ENCODE peak calls at places on chromosomes 4 and X, in six cellular contexts. One of them, this sample, is unnamed.

GRCh38 chr4:8401665-8402064 is 38.9 kb downstream of the ACOX3 start:
- DNase-seq in H1: no peak
- DNase-seq in IMR-90: no peak
- DNase-seq in SK-N-SH: no peak
- DNase-seq in HepG2: no peak
- DNase-seq in A549: no peak
- DNase-seq in this sample: no peak

GRCh38 chrX:68909945-68910344 is 81.1 kb downstream of the EFNB1 start:
- DNase-seq in SK-N-SH: no peak
- DNase-seq in IMR-90: no peak
- DNase-seq in A549: no peak
- DNase-seq in HepG2: no peak
- DNase-seq in H1: no peak
- DNase-seq in this sample: no peak

GRCh38 chrX:13013353-13014110 is 30.9 kb downstream of the FAM9C start:
- DNase-seq in A549: peak
- DNase-seq in HepG2: no peak
- DNase-seq in H1: no peak
- DNase-seq in IMR-90: no peak
- DNase-seq in SK-N-SH: no peak
- DNase-seq in this sample: no peak

GRCh38 chr4:77676842-77677241 is 71.2 kb downstream of the CXCL13 start:
- DNase-seq in H1: no peak
- DNase-seq in A549: no peak
- DNase-seq in HepG2: no peak
- DNase-seq in IMR-90: no peak
- DNase-seq in SK-N-SH: no peak
- DNase-seq in this sample: no peak

GRCh38 chrX:129831486-129831885 is 12.2 kb downstream of the ZDHHC9 start:
- DNase-seq in HepG2: no peak
- DNase-seq in SK-N-SH: no peak
- DNase-seq in A549: no peak
- DNase-seq in IMR-90: no peak
- DNase-seq in H1: no peak
- DNase-seq in this sample: no peak

GRCh38 chr4:165133150-165133549 is 20.5 kb upstream of the TMEM192 start:
- DNase-seq in A549: no peak
- DNase-seq in SK-N-SH: no peak
- DNase-seq in IMR-90: no peak
- DNase-seq in H1: no peak
- DNase-seq in HepG2: no peak
- DNase-seq in this sample: no peak

GRCh38 chrX:48511561-48511960 is 2.8 kb downstream of the PORCN start:
- DNase-seq in A549: peak
- DNase-seq in SK-N-SH: peak
- DNase-seq in HepG2: no peak
- DNase-seq in H1: no peak
- DNase-seq in IMR-90: no peak
- DNase-seq in this sample: no peak

GRCh38 chr4:21410372-21410771 is 538.2 kb downstream of the KCNIP4 start:
- DNase-seq in HepG2: no peak
- DNase-seq in H1: no peak
- DNase-seq in A549: peak
- DNase-seq in IMR-90: no peak
- DNase-seq in SK-N-SH: no peak
- DNase-seq in this sample: no peak

GRCh38 chrX:54447461-54447860 is 7.3 kb downstream of the TSR2 start:
- DNase-seq in HepG2: no peak
- DNase-seq in A549: peak
- DNase-seq in H1: no peak
- DNase-seq in SK-N-SH: no peak
- DNase-seq in IMR-90: no peak
- DNase-seq in this sample: no peak

GRCh38 chr4:163863082-163863481 is 368.6 kb downstream of the TMA16 start:
- DNase-seq in H1: no peak
- DNase-seq in A549: no peak
- DNase-seq in HepG2: no peak
- DNase-seq in IMR-90: no peak
- DNase-seq in SK-N-SH: no peak
- DNase-seq in this sample: no peak
- TF ChIP-seq RFX5 in H1: no peak
- TF ChIP-seq RFX5 in A549: no peak
- TF ChIP-seq RFX5 in HepG2: no peak
- TF ChIP-seq RFX5 in IMR-90: no peak
- TF ChIP-seq RFX5 in SK-N-SH: no peak
- TF ChIP-seq RFX5 in this sample: no peak

DNA sequence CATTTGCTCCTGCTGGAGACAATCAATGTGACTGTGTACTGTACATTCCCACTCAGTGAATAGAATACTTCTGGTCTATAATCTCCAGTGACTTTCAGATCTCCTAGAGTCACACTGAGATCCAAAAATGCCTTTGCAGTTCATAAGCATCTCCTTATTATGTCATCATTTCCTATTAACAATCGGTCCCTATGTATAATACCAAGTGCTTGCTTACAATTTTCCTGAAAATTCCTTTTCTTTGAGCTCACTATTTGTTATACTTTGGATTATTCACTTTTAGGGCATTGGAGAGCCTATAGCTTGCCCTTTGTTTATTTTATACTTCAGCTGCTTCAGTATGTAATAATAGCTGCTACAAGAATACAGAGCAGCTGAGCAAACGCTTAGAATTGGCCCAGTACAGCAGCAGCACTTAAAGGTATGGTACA is 313.0 kb downstream of the DCTD start:
- DNase-seq in SK-N-SH: no peak
- DNase-seq in A549: no peak
- DNase-seq in IMR-90: peak
- DNase-seq in HepG2: no peak
- DNase-seq in H1: no peak
- DNase-seq in this sample: no peak
- TF ChIP-seq RFX5 in SK-N-SH: no peak
- TF ChIP-seq RFX5 in A549: no peak
- TF ChIP-seq RFX5 in IMR-90: no peak
- TF ChIP-seq RFX5 in HepG2: no peak
- TF ChIP-seq RFX5 in H1: no peak
- TF ChIP-seq RFX5 in this sample: no peak

GRCh38 chr4:166836865-166837264 is 397.4 kb downstream of the SPOCK3 start:
- DNase-seq in SK-N-SH: no peak
- DNase-seq in H1: no peak
- DNase-seq in A549: no peak
- DNase-seq in HepG2: no peak
- DNase-seq in IMR-90: no peak
- DNase-seq in this sample: no peak
- TF ChIP-seq RFX5 in SK-N-SH: no peak
- TF ChIP-seq RFX5 in H1: no peak
- TF ChIP-seq RFX5 in A549: no peak
- TF ChIP-seq RFX5 in HepG2: no peak
- TF ChIP-seq RFX5 in IMR-90: no peak
- TF ChIP-seq RFX5 in this sample: no peak

DNA sequence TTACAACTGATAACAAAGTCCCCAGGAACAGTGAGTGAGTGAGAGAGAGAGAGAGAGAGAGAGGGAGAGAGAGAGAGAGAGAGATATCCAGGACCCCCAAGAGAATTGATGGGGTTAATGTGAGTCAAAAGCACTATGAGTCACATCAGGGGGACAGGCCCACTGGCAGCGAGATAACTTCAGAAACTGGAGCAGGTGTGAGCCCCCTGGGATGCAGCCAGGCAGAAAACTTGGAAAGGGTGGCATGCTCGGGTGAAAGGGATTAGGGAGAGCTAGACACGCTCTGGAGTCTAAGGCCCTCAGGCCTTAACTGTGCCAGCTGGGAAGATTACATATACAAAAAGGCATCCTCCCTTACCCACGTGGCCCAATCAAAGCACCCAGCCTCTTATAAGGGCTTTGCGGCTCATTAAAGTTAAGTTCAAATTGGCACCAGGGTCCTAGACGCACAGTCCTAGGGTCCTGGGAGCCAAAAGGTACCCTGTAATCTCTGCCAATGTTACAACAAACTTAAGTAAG is 843 bp downstream of the ACOT9 start:
- DNase-seq in HepG2: peak
- DNase-seq in H1: peak
- DNase-seq in IMR-90: peak
- DNase-seq in A549: peak
- DNase-seq in SK-N-SH: peak
- DNase-seq in this sample: no peak
- TF ChIP-seq RFX5 in HepG2: no peak
- TF ChIP-seq RFX5 in H1: no peak
- TF ChIP-seq RFX5 in IMR-90: no peak
- TF ChIP-seq RFX5 in A549: no peak
- TF ChIP-seq RFX5 in SK-N-SH: no peak
- TF ChIP-seq RFX5 in this sample: no peak

DNA sequence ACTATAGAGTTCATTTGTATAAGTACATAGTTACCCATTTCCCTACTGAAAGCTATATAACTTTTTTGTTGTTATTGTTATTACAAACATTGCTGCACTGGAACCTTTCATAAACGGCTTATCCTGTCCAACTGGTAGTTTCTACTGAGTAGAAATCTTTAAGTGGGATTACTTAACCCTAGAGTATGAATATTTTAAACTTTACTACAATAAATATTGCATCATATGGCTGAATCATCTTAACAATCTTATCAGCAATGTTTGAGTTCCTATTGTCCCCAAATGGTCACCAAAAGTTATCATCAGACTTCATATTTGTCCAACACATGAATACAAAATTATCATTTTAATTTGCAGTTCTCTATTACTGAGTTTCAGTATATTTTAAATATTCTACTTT is 40.5 kb downstream of the LCORL start:
- DNase-seq in H1: no peak
- DNase-seq in IMR-90: peak
- DNase-seq in A549: no peak
- DNase-seq in SK-N-SH: no peak
- DNase-seq in HepG2: no peak
- DNase-seq in this sample: no peak
- TF ChIP-seq RFX5 in H1: no peak
- TF ChIP-seq RFX5 in IMR-90: no peak
- TF ChIP-seq RFX5 in A549: no peak
- TF ChIP-seq RFX5 in SK-N-SH: no peak
- TF ChIP-seq RFX5 in HepG2: no peak
- TF ChIP-seq RFX5 in this sample: no peak